ENCODE peak calls at places on chromosomes 5 and 9, in ten cellular contexts. B is esophagus muscularis mucosa, I is A549, A is heart right ventricle, N is H9, Q is coronary artery, F is GM20000, Y is adrenal gland, C is endothelial cell, O is ovary. X is an unnamed sample.

GRCh38 chr5:2594701-2595100 is 156.8 kb downstream of the IRX2 start:
- DNase-seq in B (peak), I (no peak), A (no peak), N (no peak), Q (no peak), F (no peak), Y (no peak), C (no peak), O (no peak), X (no peak)

GRCh38 chr9:98109052-98109451 is 10.0 kb downstream of the TRIM14 start:
- DNase-seq in B (no peak), I (no peak), A (no peak), N (no peak), Q (no peak), F (no peak), Y (no peak), C (no peak), O (no peak), X (no peak)

GRCh38 chr5:151284392-151284967 is 19.1 kb downstream of the SLC36A3 start:
- DNase-seq in B (no peak), I (peak), A (no peak), N (peak), Q (no peak), F (no peak), Y (no peak), C (peak), O (no peak), X (no peak)

GRCh38 chr5:150172563-150172962 is 6.0 kb downstream of the CDX1 start:
- DNase-seq in B (no peak), I (no peak), A (no peak), N (no peak), Q (no peak), F (no peak), Y (no peak), C (no peak), O (no peak), X (no peak)

GRCh38 chr5:151811593-151812321 is 40.0 kb downstream of the G3BP1 start:
- DNase-seq in B (no peak), I (no peak), A (no peak), N (no peak), Q (no peak), F (no peak), Y (peak), C (no peak), O (no peak), X (no peak)

GRCh38 chr9:93318441-93318840 is 133.0 kb upstream of the FAM120A start:
- DNase-seq in B (no peak), I (no peak), A (no peak), N (no peak), Q (no peak), F (no peak), Y (no peak), C (no peak), O (no peak), X (no peak)

GRCh38 chr5:168809218-168809617 is 230.1 kb upstream of the PANK3 start:
- DNase-seq in B (no peak), I (no peak), A (peak), N (no peak), Q (no peak), F (no peak), Y (no peak), C (no peak), O (no peak), X (no peak)

GRCh38 chr9:99601506-99601905 is 220.2 kb upstream of the NR4A3 start:
- DNase-seq in B (peak), I (no peak), A (no peak), N (no peak), Q (no peak), F (no peak), Y (peak), C (no peak), O (no peak), X (no peak)

GRCh38 chr5:9015250-9015936 is 530.5 kb downstream of the SEMA5A start:
- DNase-seq in B (no peak), I (no peak), A (no peak), N (no peak), Q (no peak), F (no peak), Y (no peak), C (no peak), O (no peak), X (no peak)

GRCh38 chr5:14109041-14109747 is 33.9 kb upstream of the TRIO start:
- DNase-seq in B (no peak), I (peak), A (no peak), N (no peak), Q (no peak), F (peak), Y (no peak), C (no peak), O (no peak), X (peak)

GRCh38 chr9:100466828-100467220 is 6.1 kb upstream of the TMEFF1 start:
- DNase-seq in B (no peak), I (no peak), A (no peak), N (no peak), Q (no peak), F (no peak), Y (no peak), C (no peak), O (no peak), X (no peak)

GRCh38 chr5:159459951-159460538 is 129.8 kb upstream of the IL12B start:
- DNase-seq in B (no peak), I (no peak), A (no peak), N (no peak), Q (no peak), F (peak), Y (no peak), C (no peak), O (no peak), X (no peak)

GRCh38 chr5:93311825-93312224 is 269.2 kb downstream of the NR2F1-AS1 start:
- DNase-seq in B (no peak), I (no peak), A (no peak), N (no peak), Q (no peak), F (no peak), Y (peak), C (no peak), O (no peak), X (no peak)

GRCh38 chr5:95446009-95446408 is 54.8 kb downstream of the FAM81B start:
- DNase-seq in B (no peak), I (no peak), A (no peak), N (no peak), Q (no peak), F (no peak), Y (no peak), C (no peak), O (no peak), X (no peak)

GRCh38 chr9:95874303-95874988 is 1.0 kb upstream of the ERCC6L2 start:
- DNase-seq in B (no peak), I (peak), A (no peak), N (no peak), Q (no peak), F (no peak), Y (peak), C (no peak), O (no peak), X (no peak)

GRCh38 chr9:127971357-127972315 is 9.2 kb downstream of the EEIG1 start:
- DNase-seq in B (no peak), I (no peak), A (no peak), N (no peak), Q (peak), F (no peak), Y (no peak), C (no peak), O (peak), X (no peak)

GRCh38 chr9:15936316-15936869 is 383.6 kb downstream of the CCDC171 start:
- DNase-seq in B (no peak), I (no peak), A (no peak), N (no peak), Q (no peak), F (no peak), Y (no peak), C (no peak), O (no peak), X (no peak)

GRCh38 chr5:171449426-171449825 is 30.0 kb downstream of the FGF18 start:
- DNase-seq in B (no peak), I (no peak), A (no peak), N (no peak), Q (no peak), F (no peak), Y (no peak), C (no peak), O (no peak), X (no peak)

GRCh38 chr9:126510564-126510963 is 103.2 kb upstream of the LMX1B start:
- DNase-seq in B (no peak), I (no peak), A (no peak), N (no peak), Q (no peak), F (no peak), Y (no peak), C (no peak), O (no peak), X (no peak)

GRCh38 chr5:1523793-1524480 is at the start of gene LPCAT1:
- DNase-seq in B (no peak), I (peak), A (peak), N (peak), Q (peak), F (peak), Y (peak), C (peak), O (peak), X (no peak)

GRCh38 chr9:132849168-132849831 is 28.8 kb downstream of the AK8 start:
- DNase-seq in B (no peak), I (no peak), A (peak), N (no peak), Q (no peak), F (no peak), Y (no peak), C (no peak), O (no peak), X (no peak)

GRCh38 chr5:134577796-134578577 is 52.5 kb downstream of the JADE2 start:
- DNase-seq in B (peak), I (peak), A (peak), N (peak), Q (no peak), F (peak), Y (peak), C (peak), O (peak), X (peak)

GRCh38 chr5:41508186-41508585 is 2.2 kb downstream of the PLCXD3 start:
- DNase-seq in B (no peak), I (no peak), A (no peak), N (no peak), Q (no peak), F (no peak), Y (no peak), C (no peak), O (no peak), X (no peak)

GRCh38 chr9:133449760-133450159 is 10.0 kb upstream of the CACFD1 start:
- DNase-seq in B (no peak), I (peak), A (no peak), N (no peak), Q (no peak), F (no peak), Y (no peak), C (no peak), O (no peak), X (no peak)

GRCh38 chr9:38091310-38092199 is 22.5 kb upstream of the SHB start:
- DNase-seq in B (no peak), I (no peak), A (no peak), N (no peak), Q (peak), F (peak), Y (no peak), C (no peak), O (no peak), X (no peak)

GRCh38 chr5:111072949-111073682 is 1.6 kb downstream of the TSLP start:
- DNase-seq in B (peak), I (no peak), A (peak), N (peak), Q (peak), F (peak), Y (peak), C (peak), O (no peak), X (peak)
- TF ChIP-seq CTCF in B (no peak), I (no peak), A (no peak), N (no peak), Q (no peak), F (no peak), Y (no peak), C (no peak), O (no peak), X (no peak)

GRCh38 chr5:36364473-36364872 is 62.8 kb upstream of the RANBP3L start:
- DNase-seq in B (no peak), I (no peak), A (no peak), N (no peak), Q (no peak), F (no peak), Y (no peak), C (no peak), O (no peak), X (no peak)

GRCh38 chr5:36360311-36360710 is 58.6 kb upstream of the RANBP3L start:
- DNase-seq in B (no peak), I (no peak), A (no peak), N (no peak), Q (no peak), F (peak), Y (no peak), C (no peak), O (no peak), X (no peak)

GRCh38 chr5:36366883-36367282 is 65.2 kb upstream of the RANBP3L start:
- DNase-seq in B (no peak), I (no peak), A (no peak), N (no peak), Q (no peak), F (no peak), Y (no peak), C (no peak), O (no peak), X (no peak)

GRCh38 chr5:36363776-36364175 is 62.1 kb upstream of the RANBP3L start:
- DNase-seq in B (no peak), I (no peak), A (no peak), N (no peak), Q (no peak), F (no peak), Y (no peak), C (no peak), O (no peak), X (no peak)

DNA sequence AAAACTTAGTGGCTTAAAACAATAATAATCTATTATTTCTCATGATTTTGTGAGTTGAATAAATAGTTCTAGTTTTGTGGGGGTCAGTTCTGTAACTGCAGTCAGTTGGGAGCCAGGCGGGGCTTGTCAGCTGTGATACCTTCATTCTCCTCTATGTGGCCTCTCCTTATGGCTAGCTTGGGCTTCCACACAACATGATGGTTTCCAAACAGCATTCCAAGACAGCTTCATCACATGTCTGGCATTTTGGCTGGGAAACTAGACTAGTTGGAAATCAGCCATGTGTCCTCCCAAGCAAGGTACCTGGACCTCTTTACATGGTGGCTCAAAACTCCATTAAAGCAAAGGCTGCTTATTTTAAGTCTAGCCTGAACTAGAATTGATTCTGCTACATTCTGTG is 61.4 kb upstream of the RANBP3L start:
- DNase-seq in B (no peak), I (peak), A (no peak), N (peak), Q (no peak), F (no peak), Y (no peak), C (no peak), O (no peak), X (no peak)
- TF ChIP-seq CTCF in B (no peak), I (no peak), A (no peak), N (peak), Q (no peak), F (no peak), Y (no peak), C (no peak), O (no peak), X (no peak)

DNA sequence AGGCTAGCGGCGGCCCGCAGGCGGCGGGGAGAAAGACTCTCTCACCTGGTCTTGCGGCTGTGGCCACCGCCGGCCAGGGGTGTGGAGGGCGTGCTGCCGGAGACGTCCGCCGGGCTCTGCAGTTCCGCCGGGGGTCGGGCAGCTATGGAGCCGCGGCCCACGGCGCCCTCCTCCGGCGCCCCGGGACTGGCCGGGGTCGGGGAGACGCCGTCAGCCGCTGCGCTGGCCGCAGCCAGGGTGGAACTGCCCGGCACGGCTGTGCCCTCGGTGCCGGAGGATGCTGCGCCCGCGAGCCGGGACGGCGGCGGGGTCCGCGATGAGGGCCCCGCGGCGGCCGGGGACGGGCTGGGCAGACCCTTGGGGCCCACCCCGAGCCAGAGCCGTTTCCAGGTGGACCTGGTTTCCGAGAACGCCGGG is 253 bp downstream of the SLC12A2 start:
- DNase-seq in B (no peak), I (no peak), A (no peak), N (peak), Q (peak), F (no peak), Y (no peak), C (peak), O (no peak), X (no peak)
- TF ChIP-seq CTCF in B (peak), I (peak), A (peak), N (peak), Q (no peak), F (no peak), Y (peak), C (peak), O (no peak), X (no peak)

DNA sequence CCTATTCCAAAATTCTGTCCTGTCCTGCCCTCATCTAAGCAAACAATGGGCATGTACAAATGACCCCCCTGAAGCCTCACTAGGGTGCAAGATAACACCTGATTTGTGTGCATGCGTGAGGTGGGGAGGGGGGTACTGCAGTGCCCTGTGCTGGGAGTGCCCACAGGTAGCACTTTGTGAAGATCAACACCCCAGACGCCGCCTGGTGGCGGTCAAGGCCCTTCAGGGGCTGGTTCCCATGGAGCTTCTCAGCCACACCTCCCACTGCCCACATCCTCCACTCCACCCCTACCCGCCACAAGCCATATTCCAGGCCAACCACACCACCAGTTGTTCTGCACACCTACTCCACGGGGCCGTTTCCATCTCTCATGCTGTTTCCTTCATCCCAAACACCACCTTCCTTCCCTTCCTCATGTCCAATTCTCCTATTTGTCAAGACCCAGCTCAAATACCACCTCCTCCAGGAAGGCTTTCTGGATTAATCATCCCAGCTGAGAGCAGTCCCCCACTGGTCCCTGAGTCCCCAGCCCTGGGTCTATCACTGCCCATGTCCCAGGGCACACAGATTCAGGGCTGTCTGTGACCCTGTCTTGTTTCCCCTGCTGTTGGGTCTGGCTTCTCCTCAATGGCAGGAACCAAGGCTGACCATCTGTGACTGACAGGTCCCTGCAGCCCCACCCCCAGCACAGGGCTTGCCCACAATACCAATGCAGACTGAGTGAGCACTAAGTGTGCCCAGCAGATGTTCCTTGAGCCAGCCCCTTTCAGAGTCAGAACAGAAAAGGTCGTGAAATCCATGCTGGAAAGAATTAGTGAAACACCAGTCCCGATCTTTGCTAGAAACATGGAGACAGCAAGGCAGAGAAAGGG is 178.4 kb downstream of the PAX5 start:
- DNase-seq in B (no peak), I (peak), A (no peak), N (peak), Q (no peak), F (peak), Y (no peak), C (peak), O (no peak), X (no peak)
- TF ChIP-seq CTCF in B (no peak), I (peak), A (no peak), N (peak), Q (no peak), F (peak), Y (no peak), C (no peak), O (no peak), X (no peak)

GRCh38 chr5:16803831-16804230 is 132.3 kb downstream of the MYO10 start:
- DNase-seq in B (no peak), I (no peak), A (no peak), N (no peak), Q (no peak), F (no peak), Y (no peak), C (no peak), O (no peak), X (no peak)
- TF ChIP-seq CTCF in B (no peak), I (no peak), A (no peak), N (no peak), Q (no peak), F (no peak), Y (no peak), C (no peak), O (no peak), X (no peak)

GRCh38 chr5:142324871-142325676 is at the start of gene SPRY4:
- DNase-seq in B (peak), I (peak), A (peak), N (peak), Q (peak), F (peak), Y (peak), C (peak), O (peak), X (peak)
- TF ChIP-seq CTCF in B (peak), I (peak), A (peak), N (no peak), Q (no peak), F (no peak), Y (no peak), C (no peak), O (no peak), X (no peak)

GRCh38 chr9:23153058-23153457 is 673.0 kb downstream of the ELAVL2 start:
- DNase-seq in B (no peak), I (peak), A (no peak), N (no peak), Q (no peak), F (no peak), Y (no peak), C (no peak), O (no peak), X (no peak)
- TF ChIP-seq CTCF in B (no peak), I (no peak), A (no peak), N (peak), Q (no peak), F (no peak), Y (no peak), C (no peak), O (no peak), X (no peak)

X was measured in omental fat pad.